ENCODE peak calls at places on chromosomes 4 and X, in nine cellular contexts. One of them, this sample, is unnamed.
A peak's percentile ranks its signal among the peaks of the same experiment; 100 is the strongest.

GRCh38 chrX:66076801-66077200 is 36.9 kb upstream of the VSIG4 start:
- DNase-seq in HFF-Myc: no peak
- DNase-seq in SK-MEL-5: no peak
- DNase-seq in colonic mucosa: no peak
- DNase-seq in AG20443: no peak
- DNase-seq in adipocyte: no peak
- DNase-seq in T-helper 2 cell: no peak
- DNase-seq in endothelial cell: no peak
- DNase-seq in NCI-H748 treated with DMSO at 0.1 percent for 48 hours: no peak
- DNase-seq in this sample: no peak

GRCh38 chr4:106893395-106893881 is 142.7 kb downstream of the DKK2 start:
- DNase-seq in HFF-Myc: no peak
- DNase-seq in SK-MEL-5: no peak
- DNase-seq in colonic mucosa: no peak
- DNase-seq in AG20443: no peak
- DNase-seq in adipocyte: no peak
- DNase-seq in T-helper 2 cell: no peak
- DNase-seq in endothelial cell: no peak
- DNase-seq in NCI-H748 treated with DMSO at 0.1 percent for 48 hours: no peak
- DNase-seq in this sample: no peak

GRCh38 chrX:48569958-48570357 is 4.3 kb upstream of the RBM3 start:
- DNase-seq in HFF-Myc: no peak
- DNase-seq in SK-MEL-5: peak; percentile 10
- DNase-seq in colonic mucosa: no peak
- DNase-seq in AG20443: peak; percentile 11
- DNase-seq in adipocyte: no peak
- DNase-seq in T-helper 2 cell: no peak
- DNase-seq in endothelial cell: no peak
- DNase-seq in NCI-H748 treated with DMSO at 0.1 percent for 48 hours: no peak
- DNase-seq in this sample: no peak

GRCh38 chr4:111398906-111399330 is 746.3 kb upstream of the FAM241A start:
- DNase-seq in HFF-Myc: no peak
- DNase-seq in SK-MEL-5: peak; percentile 4
- DNase-seq in colonic mucosa: no peak
- DNase-seq in AG20443: no peak
- DNase-seq in adipocyte: peak; percentile 45
- DNase-seq in T-helper 2 cell: no peak
- DNase-seq in endothelial cell: no peak
- DNase-seq in NCI-H748 treated with DMSO at 0.1 percent for 48 hours: no peak
- DNase-seq in this sample: peak; percentile 48

GRCh38 chrX:55450259-55450658 is 1.7 kb upstream of the MAGEH1 start:
- DNase-seq in HFF-Myc: no peak
- DNase-seq in SK-MEL-5: peak; percentile 20
- DNase-seq in colonic mucosa: no peak
- DNase-seq in AG20443: peak; percentile 4
- DNase-seq in adipocyte: peak; percentile 2
- DNase-seq in T-helper 2 cell: no peak
- DNase-seq in endothelial cell: no peak
- DNase-seq in NCI-H748 treated with DMSO at 0.1 percent for 48 hours: no peak
- DNase-seq in this sample: no peak

GRCh38 chr4:96649536-96649935 is 809.6 kb downstream of the PDHA2 start:
- DNase-seq in HFF-Myc: no peak
- DNase-seq in SK-MEL-5: no peak
- DNase-seq in colonic mucosa: no peak
- DNase-seq in AG20443: no peak
- DNase-seq in adipocyte: no peak
- DNase-seq in T-helper 2 cell: no peak
- DNase-seq in endothelial cell: no peak
- DNase-seq in NCI-H748 treated with DMSO at 0.1 percent for 48 hours: no peak
- DNase-seq in this sample: peak; percentile 3

GRCh38 chrX:150805736-150806135 is 92.7 kb downstream of the CD99L2 start:
- DNase-seq in HFF-Myc: no peak
- DNase-seq in SK-MEL-5: no peak
- DNase-seq in colonic mucosa: no peak
- DNase-seq in AG20443: no peak
- DNase-seq in adipocyte: no peak
- DNase-seq in T-helper 2 cell: no peak
- DNase-seq in endothelial cell: no peak
- DNase-seq in NCI-H748 treated with DMSO at 0.1 percent for 48 hours: no peak
- DNase-seq in this sample: no peak

GRCh38 chr4:153261431-153261830 is 57.2 kb downstream of the TRIM2 start:
- DNase-seq in HFF-Myc: no peak
- DNase-seq in SK-MEL-5: no peak
- DNase-seq in colonic mucosa: no peak
- DNase-seq in AG20443: no peak
- DNase-seq in adipocyte: no peak
- DNase-seq in T-helper 2 cell: no peak
- DNase-seq in endothelial cell: no peak
- DNase-seq in NCI-H748 treated with DMSO at 0.1 percent for 48 hours: no peak
- DNase-seq in this sample: no peak

GRCh38 chr4:87339440-87339839 is 16.8 kb upstream of the HSD17B13 start:
- DNase-seq in HFF-Myc: no peak
- DNase-seq in SK-MEL-5: no peak
- DNase-seq in colonic mucosa: no peak
- DNase-seq in AG20443: no peak
- DNase-seq in adipocyte: no peak
- DNase-seq in T-helper 2 cell: no peak
- DNase-seq in endothelial cell: no peak
- DNase-seq in NCI-H748 treated with DMSO at 0.1 percent for 48 hours: no peak
- DNase-seq in this sample: peak; percentile 75

GRCh38 chr4:48109413-48110263 is 24.4 kb downstream of the TXK start:
- DNase-seq in HFF-Myc: peak; percentile 37
- DNase-seq in SK-MEL-5: peak; percentile 69
- DNase-seq in colonic mucosa: peak; percentile 28
- DNase-seq in AG20443: peak; percentile 16
- DNase-seq in adipocyte: peak; percentile 44
- DNase-seq in T-helper 2 cell: no peak
- DNase-seq in endothelial cell: peak; percentile 28
- DNase-seq in NCI-H748 treated with DMSO at 0.1 percent for 48 hours: no peak
- DNase-seq in this sample: peak; percentile 46

GRCh38 chr4:179595671-179596410 is 2153.6 kb upstream of the AGA start:
- DNase-seq in HFF-Myc: no peak
- DNase-seq in SK-MEL-5: no peak
- DNase-seq in colonic mucosa: no peak
- DNase-seq in AG20443: no peak
- DNase-seq in adipocyte: no peak
- DNase-seq in T-helper 2 cell: no peak
- DNase-seq in endothelial cell: no peak
- DNase-seq in NCI-H748 treated with DMSO at 0.1 percent for 48 hours: no peak
- DNase-seq in this sample: peak; percentile 5

GRCh38 chr4:7917669-7918068 is 22.0 kb downstream of the AFAP1 start:
- DNase-seq in HFF-Myc: no peak
- DNase-seq in SK-MEL-5: peak; percentile 6
- DNase-seq in colonic mucosa: no peak
- DNase-seq in AG20443: no peak
- DNase-seq in adipocyte: no peak
- DNase-seq in T-helper 2 cell: no peak
- DNase-seq in endothelial cell: no peak
- DNase-seq in NCI-H748 treated with DMSO at 0.1 percent for 48 hours: no peak
- DNase-seq in this sample: peak; percentile 37